ENCODE peak calls at places on chromosomes 5 and 9, in ten cellular contexts. O is epithelial cell of proximal tubule, A is Peyer's patch, L is AG09309, V is IMR-90, C is hepatocyte, P is bronchial epithelial cell, G is brain microvascular endothelial cell, R is fibroblast of lung, M is neural progenitor cell. Y is an unnamed sample.
A peak's percentile ranks its signal among the peaks of the same experiment; 100 is the strongest.

GRCh38 chr5:58325950-58326500 is 133.9 kb downstream of the PLK2 start:
- DNase-seq in O (no peak), A (no peak), L (no peak), V (no peak), C (no peak), P (no peak), G (no peak), R (no peak), M (no peak), Y (no peak)

GRCh38 chr9:127776195-127776918 is 2.1 kb downstream of the SH2D3C start:
- DNase-seq in O (no peak), A (peak; percentile 91), L (no peak), V (no peak), C (no peak), P (no peak), G (no peak), R (no peak), M (peak; percentile 68), Y (no peak)

GRCh38 chr9:6471231-6471630 is 58.2 kb downstream of the UHRF2 start:
- DNase-seq in O (no peak), A (no peak), L (no peak), V (no peak), C (no peak), P (no peak), G (no peak), R (no peak), M (no peak), Y (no peak)

GRCh38 chr9:136119259-136120118 is 814 bp upstream of the TMEM250 start:
- DNase-seq in O (no peak), A (peak; percentile 71), L (no peak), V (peak; percentile 19), C (peak; percentile 82), P (no peak), G (no peak), R (peak; percentile 47), M (peak; percentile 51), Y (no peak)

GRCh38 chr9:134170525-134171315 is 6.4 kb upstream of the RNU6ATAC start:
- DNase-seq in O (no peak), A (no peak), L (no peak), V (no peak), C (no peak), P (no peak), G (no peak), R (no peak), M (no peak), Y (no peak)

GRCh38 chr5:135116146-135116545 is 82.1 kb upstream of the PITX1 start:
- DNase-seq in O (no peak), A (peak; percentile 52), L (no peak), V (no peak), C (no peak), P (peak; percentile 71), G (no peak), R (no peak), M (no peak), Y (no peak)

GRCh38 chr5:143435207-143435657 is 31.7 kb upstream of the NR3C1 start:
- DNase-seq in O (peak; percentile 48), A (peak; percentile 66), L (no peak), V (peak; percentile 30), C (no peak), P (no peak), G (no peak), R (no peak), M (no peak), Y (no peak)

GRCh38 chr5:176716320-176716719 is 69.0 kb downstream of the TSPAN17 start:
- DNase-seq in O (no peak), A (no peak), L (peak; percentile 55), V (peak; percentile 77), C (peak; percentile 37), P (peak; percentile 59), G (peak; percentile 69), R (peak; percentile 72), M (no peak), Y (peak; percentile 53)

GRCh38 chr5:173248481-173248880 is 13.5 kb upstream of the NKX2-5 start:
- DNase-seq in O (no peak), A (no peak), L (no peak), V (no peak), C (no peak), P (no peak), G (no peak), R (no peak), M (no peak), Y (no peak)

GRCh38 chr5:126220725-126221124 is 202.5 kb upstream of the GRAMD2B start:
- DNase-seq in O (no peak), A (no peak), L (no peak), V (no peak), C (no peak), P (no peak), G (no peak), R (no peak), M (no peak), Y (no peak)

GRCh38 chr5:137867664-137868063 is at the start of gene MYOT:
- DNase-seq in O (no peak), A (no peak), L (no peak), V (no peak), C (no peak), P (no peak), G (no peak), R (no peak), M (no peak), Y (no peak)

GRCh38 chr9:134324359-134325095 is 1.7 kb upstream of the RXRA start:
- DNase-seq in O (no peak), A (no peak), L (no peak), V (peak; percentile 35), C (no peak), P (no peak), G (peak; percentile 54), R (peak; percentile 54), M (no peak), Y (no peak)

GRCh38 chr5:66720776-66721175 is 124.6 kb downstream of the MAST4 start:
- DNase-seq in O (no peak), A (no peak), L (no peak), V (no peak), C (no peak), P (no peak), G (no peak), R (no peak), M (no peak), Y (no peak)

GRCh38 chr9:129285382-129285781 is 107.3 kb upstream of the IER5L start:
- DNase-seq in O (no peak), A (peak; percentile 10), L (no peak), V (no peak), C (no peak), P (no peak), G (no peak), R (no peak), M (no peak), Y (no peak)

GRCh38 chr9:12231832-12232231 is 461.4 kb upstream of the TYRP1 start:
- DNase-seq in O (no peak), A (no peak), L (no peak), V (no peak), C (no peak), P (no peak), G (no peak), R (no peak), M (no peak), Y (no peak)

GRCh38 chr5:88707216-88707965 is 175.6 kb downstream of the MEF2C start:
- DNase-seq in O (no peak), A (no peak), L (no peak), V (peak; percentile 6), C (no peak), P (peak; percentile 55), G (peak; percentile 30), R (peak; percentile 81), M (no peak), Y (no peak)

GRCh38 chr9:86975571-86975970 is 28.3 kb upstream of the GAS1 start:
- DNase-seq in O (no peak), A (no peak), L (no peak), V (no peak), C (no peak), P (no peak), G (no peak), R (no peak), M (no peak), Y (no peak)

GRCh38 chr5:113117543-113118110 is 141.0 kb downstream of the DCP2 start:
- DNase-seq in O (no peak), A (no peak), L (no peak), V (peak; percentile 14), C (no peak), P (peak; percentile 88), G (no peak), R (no peak), M (no peak), Y (no peak)

DNA sequence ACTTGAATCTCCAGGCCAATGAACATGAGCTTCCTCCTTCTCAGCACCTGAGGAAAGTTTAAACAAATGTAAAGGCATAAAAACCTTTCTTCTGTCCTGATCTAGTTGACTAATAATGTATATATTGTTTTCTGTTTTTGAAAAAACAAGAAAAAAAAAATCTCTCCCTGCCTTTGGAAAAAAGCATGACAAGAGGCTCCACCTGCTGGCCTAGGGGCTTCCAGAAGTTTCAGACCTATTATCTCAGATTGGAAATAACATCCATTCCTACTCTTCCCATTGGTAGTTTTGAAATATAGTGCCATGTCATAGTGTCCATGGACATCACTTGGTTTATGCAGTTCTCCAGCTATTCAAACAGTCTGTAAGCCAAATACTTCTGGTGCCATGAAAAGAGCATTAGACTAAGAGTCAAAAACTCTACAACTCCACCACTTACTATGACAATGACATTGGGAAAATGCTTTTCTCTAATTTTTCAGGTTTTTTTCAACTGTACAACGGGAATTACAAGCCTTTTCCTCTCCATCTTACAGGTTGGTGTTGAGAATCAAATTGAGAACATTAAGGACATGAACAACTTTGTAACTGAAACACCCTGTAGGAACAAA is 409.6 kb upstream of the MPDZ start:
- DNase-seq in O (peak; percentile 15), A (no peak), L (no peak), V (no peak), C (peak; percentile 15), P (peak; percentile 33), G (peak; percentile 21), R (peak; percentile 9), M (no peak), Y (peak; percentile 7)
- TF ChIP-seq CTCF in O (peak; percentile 82), A (no peak), L (peak; percentile 12), V (peak; percentile 13), C (peak; percentile 47), P (peak; percentile 26), G (peak; percentile 68), R (peak; percentile 68), M (peak; percentile 55), Y (peak; percentile 60)

GRCh38 chr5:55680353-55680752 is 31.8 kb downstream of the SLC38A9 start:
- DNase-seq in O (no peak), A (no peak), L (no peak), V (no peak), C (no peak), P (no peak), G (no peak), R (peak; percentile 11), M (peak; percentile 31), Y (no peak)
- H3K4me3 ChIP-seq in O (no peak overlapping the region), A (no peak overlapping the region), L (no peak overlapping the region), V (no peak overlapping the region), C (no peak overlapping the region), P (no peak overlapping the region), G (no peak overlapping the region), R (no peak overlapping the region), M (no peak overlapping the region), Y (no peak overlapping the region)

GRCh38 chr5:9245071-9245470 is 300.8 kb downstream of the SEMA5A start:
- DNase-seq in O (no peak), A (no peak), L (no peak), V (no peak), C (no peak), P (no peak), G (peak; percentile 62), R (peak; percentile 36), M (no peak), Y (no peak)
- TF ChIP-seq CTCF in O (no peak), A (no peak), L (no peak), V (no peak), C (no peak), P (no peak), G (no peak), R (no peak), M (no peak), Y (no peak)

GRCh38 chr5:180090769-180091546 is 19.4 kb upstream of the RNF130 start:
- DNase-seq in O (peak; percentile 15), A (peak; percentile 59), L (no peak), V (peak; percentile 14), C (peak; percentile 64), P (peak; percentile 26), G (peak; percentile 36), R (peak; percentile 36), M (peak; percentile 78), Y (no peak)
- H3K4me3 ChIP-seq in O (peak overlapping the region; percentile 52), A (peak overlapping the region; percentile 63), L (peak overlapping the region; percentile 22), V (peak overlapping the region; percentile 50), C (no peak overlapping the region), P (no peak overlapping the region), G (peak overlapping the region; percentile 22), R (peak overlapping the region; percentile 62), M (peak overlapping the region; percentile 41), Y (no peak overlapping the region)

Y was measured in LNCaP clone FGC.